ENCODE peak calls at places on chromosomes 4 and X, in eight cellular contexts. E, Z, F, R, G, N, J and U are unnamed samples.

GRCh38 chr4:102610476-102610875 is 109.3 kb downstream of the NFKB1 start:
- DNase-seq in F (no peak), J (no peak), Z (no peak), N (no peak), R (no peak), G (no peak), E (no peak), U (no peak)

GRCh38 chr4:168864831-168865541 is 145.1 kb downstream of the CBR4 start:
- DNase-seq in Z (no peak), N (no peak), J (no peak), R (no peak), F (no peak), G (no peak), E (peak; percentile 77), U (peak; percentile 77)

GRCh38 chr4:40264995-40265909 is 68.4 kb downstream of the RHOH start:
- DNase-seq in F (no peak), J (no peak), G (no peak), R (no peak), E (no peak), Z (no peak), N (peak; percentile 5), U (no peak)

GRCh38 chr4:43763029-43763610 is 685.5 kb downstream of the KCTD8 start:
- DNase-seq in R (peak; percentile 58), N (no peak), G (no peak), Z (no peak), F (no peak), J (no peak), E (no peak), U (no peak)

GRCh38 chr4:75892508-75892907 is 9.7 kb downstream of the PPEF2 start:
- DNase-seq in Z (no peak), J (peak; percentile 5), F (no peak), E (no peak), R (peak; percentile 5), N (no peak), G (no peak), U (no peak)

GRCh38 chrX:3939967-3940610 is 226.6 kb upstream of the PRKX start:
- DNase-seq in E (peak; percentile 1), N (peak; percentile 6), Z (no peak), J (peak; percentile 11), G (no peak), R (peak; percentile 14), F (no peak), U (peak; percentile 2)

GRCh38 chr4:173301518-173302201 is 32.5 kb downstream of the HMGB2 start:
- DNase-seq in E (peak; percentile 26), F (no peak), Z (no peak), N (no peak), R (peak; percentile 41), J (peak; percentile 14), G (no peak), U (peak; percentile 37)

GRCh38 chrX:118973389-118974087 is 880 bp upstream of the LONRF3 start:
- DNase-seq in F (no peak), R (no peak), G (peak; percentile 36), N (no peak), J (no peak), Z (no peak), E (no peak), U (no peak)